ENCODE peak calls at places on chromosomes 6 and 20, in seven cellular contexts. F is IMR-90, P is left lung, X is tibial artery, U is HFF-Myc, K is mucosa of descending colon, D is psoas muscle. C is an unnamed sample.
A peak's percentile ranks its signal among the peaks of the same experiment; 100 is the strongest.

GRCh38 chr6:90098025-90098474 is 198.6 kb downstream of the BACH2 start:
- DNase-seq in F (peak; percentile 89), P (no peak), X (peak; percentile 95), U (peak; percentile 56), K (peak; percentile 21), D (peak; percentile 81), C (peak; percentile 71)

GRCh38 chr6:73409395-73409794 is 14.8 kb downstream of the DDX43 start:
- DNase-seq in F (peak; percentile 23), P (no peak), X (no peak), U (no peak), K (no peak), D (no peak), C (no peak)

GRCh38 chr20:63099426-63100267 is 92.9 kb upstream of the BHLHE23 start:
- DNase-seq in F (no peak), P (peak; percentile 51), X (peak; percentile 55), U (no peak), K (no peak), D (peak; percentile 36), C (no peak)

GRCh38 chr6:136092897-136093296 is 157.2 kb downstream of the MTFR2 start:
- DNase-seq in F (no peak), P (no peak), X (no peak), U (no peak), K (no peak), D (no peak), C (no peak)

GRCh38 chr6:88499845-88500699 is 333.9 kb upstream of the CNR1 start:
- DNase-seq in F (no peak), P (no peak), X (no peak), U (no peak), K (no peak), D (no peak), C (no peak)

GRCh38 chr6:155985660-155986138 is 530.1 kb upstream of the NOX3 start:
- DNase-seq in F (no peak), P (no peak), X (peak; percentile 71), U (no peak), K (no peak), D (no peak), C (no peak)

GRCh38 chr20:37500311-37500710 is 20.7 kb upstream of the NNAT start:
- DNase-seq in F (no peak), P (no peak), X (no peak), U (no peak), K (no peak), D (no peak), C (no peak)

GRCh38 chr6:44221291-44221960 is 2.0 kb upstream of the SLC29A1 start:
- DNase-seq in F (peak; percentile 62), P (peak; percentile 93), X (peak; percentile 98), U (peak; percentile 66), K (peak; percentile 97), D (peak; percentile 94), C (peak; percentile 85)

GRCh38 chr6:16947461-16948159 is 154.2 kb upstream of the STMND1 start:
- DNase-seq in F (peak; percentile 98), P (no peak), X (no peak), U (peak; percentile 98), K (peak; percentile 37), D (no peak), C (peak; percentile 24)

GRCh38 chr6:36957773-36958271 is 3.3 kb downstream of the PI16 start:
- DNase-seq in F (no peak), P (no peak), X (peak; percentile 63), U (no peak), K (no peak), D (peak; percentile 70), C (no peak)

GRCh38 chr6:85126448-85127178 is 323.3 kb upstream of the NT5E start:
- DNase-seq in F (peak; percentile 2), P (no peak), X (peak; percentile 81), U (peak; percentile 30), K (peak; percentile 26), D (peak; percentile 56), C (peak; percentile 28)

GRCh38 chr6:109861946-109862345 is 116.2 kb upstream of the GPR6 start:
- DNase-seq in F (no peak), P (no peak), X (no peak), U (no peak), K (no peak), D (no peak), C (no peak)

GRCh38 chr6:163724196-163724595 is 309.7 kb downstream of the QKI start:
- DNase-seq in F (no peak), P (no peak), X (peak; percentile 44), U (no peak), K (no peak), D (no peak), C (no peak)

GRCh38 chr20:32116079-32116521 is 6.6 kb downstream of the TM9SF4 start:
- DNase-seq in F (peak; percentile 22), P (no peak), X (no peak), U (no peak), K (no peak), D (no peak), C (no peak)

GRCh38 chr6:129248976-129249375 is 366.0 kb downstream of the LAMA2 start:
- DNase-seq in F (no peak), P (no peak), X (no peak), U (no peak), K (no peak), D (no peak), C (no peak)

GRCh38 chr6:104953410-104953953 is 3.4 kb upstream of the LIN28B start:
- DNase-seq in F (no peak), P (no peak), X (no peak), U (no peak), K (no peak), D (no peak), C (no peak)

GRCh38 chr6:161481786-161482516 is 208.1 kb upstream of the AGPAT4 start:
- DNase-seq in F (no peak), P (no peak), X (no peak), U (peak; percentile 7), K (no peak), D (no peak), C (no peak)

GRCh38 chr6:107114872-107115694 is at the start of gene BEND3:
- DNase-seq in F (no peak), P (peak; percentile 85), X (no peak), U (no peak), K (peak; percentile 49), D (peak; percentile 71), C (peak; percentile 41)

GRCh38 chr20:25669826-25670422 is 26.7 kb downstream of the ZNF337 start:
- DNase-seq in F (peak; percentile 87), P (no peak), X (no peak), U (no peak), K (no peak), D (no peak), C (no peak)

GRCh38 chr6:124400600-124400999 is 561.6 kb upstream of the RNF217 start:
- DNase-seq in F (no peak), P (no peak), X (no peak), U (no peak), K (no peak), D (no peak), C (no peak)

DNA sequence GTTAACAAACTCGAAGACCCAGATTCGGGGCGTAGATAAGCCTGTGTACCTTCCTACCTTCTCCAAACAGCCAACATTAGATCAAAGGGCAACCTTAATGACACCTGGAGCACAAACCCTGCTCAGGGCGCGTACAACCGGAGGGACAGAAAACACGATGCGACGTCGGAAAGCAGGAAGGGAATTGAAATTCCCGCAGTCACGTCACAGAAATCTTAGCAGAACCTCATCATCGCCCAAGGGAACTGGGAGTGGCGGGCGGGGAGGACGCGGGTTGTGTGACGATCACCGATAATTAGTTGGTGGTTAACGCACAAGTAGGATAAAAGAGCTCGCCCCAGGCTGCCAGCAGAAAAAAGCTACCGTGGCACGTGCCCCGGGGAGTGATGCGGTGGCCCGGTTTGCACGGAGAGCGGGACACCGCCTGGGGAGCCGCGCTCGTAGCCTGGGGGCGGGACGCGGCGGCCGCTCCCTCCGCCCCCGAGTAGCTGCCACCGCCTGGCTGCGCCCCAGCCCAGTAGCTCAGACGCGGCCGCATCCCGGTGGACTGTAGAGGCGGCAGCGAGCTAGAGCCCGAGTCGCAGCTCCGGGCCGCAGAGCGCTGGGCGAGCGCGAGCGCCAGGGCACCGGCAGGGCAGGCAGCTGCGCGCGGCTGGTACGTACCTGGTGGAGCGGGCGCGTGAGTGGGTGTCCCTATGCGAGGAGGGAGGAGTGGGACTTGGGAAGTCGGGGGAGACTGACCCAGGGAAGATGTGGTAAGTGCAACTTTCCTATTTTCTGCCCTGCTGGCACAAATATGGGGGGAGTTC is at the start of gene PKIB:
- DNase-seq in F (peak; percentile 51), P (peak; percentile 92), X (peak; percentile 80), U (peak; percentile 7), K (peak; percentile 84), D (peak; percentile 84), C (peak; percentile 31)
- TF ChIP-seq CTCF in F (peak; percentile 39), P (no peak), X (peak; percentile 37), U (peak; percentile 3), K (no peak), D (no peak), C (no peak)

DNA sequence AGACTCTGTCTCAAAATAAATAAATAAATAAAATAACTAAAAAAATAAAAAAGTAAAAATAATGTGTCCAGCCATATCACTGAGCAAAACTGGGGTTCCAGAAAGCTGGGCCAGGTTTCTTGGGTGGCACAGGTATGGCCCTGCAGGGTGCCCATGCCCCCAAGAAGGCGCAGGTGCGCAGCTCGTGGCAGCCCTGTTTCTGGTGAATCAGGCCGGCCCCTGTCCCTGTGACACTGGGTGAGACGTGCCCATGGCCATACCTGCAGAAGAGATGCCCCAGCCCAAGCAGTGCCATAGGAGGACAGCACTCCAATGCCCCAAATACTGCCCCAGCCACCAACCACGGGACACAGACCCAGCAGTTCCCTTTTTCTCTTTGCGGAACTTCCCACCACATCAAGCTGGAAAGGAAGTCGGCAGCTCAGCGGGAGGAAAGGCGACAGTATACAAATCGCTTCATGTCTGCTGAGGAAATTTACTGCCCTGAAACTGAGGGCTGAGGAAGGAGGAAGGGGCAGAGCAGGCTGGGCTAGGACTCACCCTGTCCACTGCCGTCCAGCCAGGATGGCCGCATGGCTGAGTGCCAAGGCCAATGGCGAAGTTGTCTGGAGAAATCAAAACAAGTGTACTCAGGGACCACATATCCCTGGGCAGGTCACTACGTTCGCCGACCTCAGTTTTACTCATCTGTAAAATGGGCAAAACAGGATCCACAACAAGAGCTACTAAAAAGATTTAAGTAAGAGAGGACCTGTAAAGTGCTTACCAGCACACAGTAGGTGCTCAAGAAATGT is 55.4 kb downstream of the PREX1 start:
- DNase-seq in F (no peak), P (peak; percentile 92), X (peak; percentile 78), U (no peak), K (peak; percentile 50), D (peak; percentile 70), C (no peak)
- TF ChIP-seq CTCF in F (no peak), P (no peak), X (no peak), U (no peak), K (no peak), D (no peak), C (no peak)

GRCh38 chr6:15317934-15318902 is 72.3 kb downstream of the JARID2 start:
- DNase-seq in F (peak; percentile 48), P (no peak), X (no peak), U (peak; percentile 54), K (no peak), D (no peak), C (no peak)
- TF ChIP-seq CTCF in F (no peak), P (no peak), X (no peak), U (no peak), K (no peak), D (no peak), C (no peak)

DNA sequence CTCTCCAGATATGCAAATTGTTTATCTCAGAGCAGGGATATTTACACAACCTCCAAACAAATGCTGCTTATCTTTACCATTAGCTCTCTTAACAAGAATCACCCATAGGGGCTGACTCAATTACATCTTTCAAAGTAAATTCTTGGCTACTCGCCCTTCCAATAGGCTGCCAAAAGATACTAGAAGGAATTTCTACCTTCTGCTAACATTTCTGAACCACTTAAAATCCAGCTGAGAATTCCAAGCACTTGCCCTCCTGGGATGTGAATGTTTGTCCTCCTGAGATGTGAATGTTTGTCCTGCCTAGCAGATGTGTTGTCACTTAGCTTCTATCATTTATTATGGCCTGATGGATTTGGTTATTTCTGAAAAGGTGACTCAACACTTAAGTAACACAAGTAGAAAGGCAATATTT is 388.0 kb downstream of the GJA1 start:
- DNase-seq in F (peak; percentile 79), P (no peak), X (no peak), U (peak; percentile 52), K (no peak), D (no peak), C (no peak)
- TF ChIP-seq CTCF in F (no peak), P (no peak), X (no peak), U (no peak), K (no peak), D (no peak), C (no peak)